ENCODE peak calls at places on chromosomes 3 and 15, in six cellular contexts. Q is upper lobe of right lung, C is kidney epithelial cell, L is lower leg skin, F is left ventricle myocardium inferior, P is A549. O is an unnamed sample.

GRCh38 chr15:79025201-79025600 is 65.4 kb downstream of the RASGRF1 start:
- DNase-seq in C (no peak), P (no peak), L (no peak), F (no peak), Q (peak), O (no peak)

GRCh38 chr3:186476044-186476468 is 68.1 kb downstream of the CRYGS start:
- DNase-seq in F (no peak), C (no peak), L (no peak), Q (no peak), P (no peak), O (peak)

GRCh38 chr15:35690698-35691116 is 144.7 kb upstream of the DPH6 start:
- DNase-seq in P (no peak), C (peak), L (peak), Q (no peak), F (no peak), O (no peak)

GRCh38 chr3:194487289-194488006 is 646 bp upstream of the ATP13A3 start:
- DNase-seq in L (peak), C (no peak), P (no peak), F (peak), Q (peak), O (no peak)

GRCh38 chr3:66483006-66483928 is 17.6 kb downstream of the LRIG1 start:
- DNase-seq in F (peak), Q (no peak), C (no peak), L (no peak), P (no peak), O (no peak)

GRCh38 chr3:47910777-47911440 is 105.3 kb downstream of the MAP4 start:
- DNase-seq in L (no peak), Q (no peak), P (peak), F (no peak), C (peak), O (peak)

GRCh38 chr3:62095756-62096155 is 277.6 kb downstream of the FEZF2 start:
- DNase-seq in C (no peak), Q (no peak), F (no peak), L (no peak), P (no peak), O (no peak)

GRCh38 chr15:66153549-66154415 is 99.8 kb downstream of the MEGF11 start:
- DNase-seq in F (no peak), P (no peak), Q (no peak), L (no peak), C (peak), O (no peak)

DNA sequence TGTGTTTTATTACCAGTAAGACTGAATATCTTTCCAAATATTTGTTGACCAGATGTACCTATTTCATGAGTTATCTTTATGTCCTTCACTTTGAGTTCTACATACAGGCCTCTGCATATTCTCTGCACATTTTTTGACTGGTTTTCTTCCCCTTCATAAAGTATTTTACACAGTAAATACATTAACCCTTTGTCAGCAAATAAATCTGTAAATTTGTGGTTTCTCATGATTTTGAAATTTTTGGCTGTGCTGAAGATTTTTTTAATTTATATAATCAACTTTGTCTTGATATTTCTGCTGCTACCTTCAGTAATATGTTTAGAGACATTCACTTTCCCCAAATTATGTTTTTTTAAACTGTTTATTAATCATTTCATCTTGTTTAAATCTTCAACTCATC is 50.5 kb downstream of the WNT5A start:
- DNase-seq in P (no peak), F (no peak), C (no peak), Q (no peak), L (no peak), O (no peak)
- TF ChIP-seq CTCF in P (no peak), F (no peak), C (no peak), Q (no peak), L (no peak), O (no peak)

GRCh38 chr3:32109256-32109655 is 2.8 kb downstream of the GPD1L start:
- DNase-seq in C (no peak), F (peak), Q (peak), P (no peak), L (peak), O (no peak)
- H3K4me3 ChIP-seq in C (no peak), F (peak), Q (no peak), P (no peak), L (no peak), O (no peak)

GRCh38 chr15:85289677-85290365 is 90.6 kb upstream of the AKAP13 start:
- DNase-seq in F (peak), P (peak), Q (no peak), C (no peak), L (peak), O (no peak)
- TF ChIP-seq CTCF in F (peak), P (peak), Q (peak), C (peak), L (no peak), O (peak)

DNA sequence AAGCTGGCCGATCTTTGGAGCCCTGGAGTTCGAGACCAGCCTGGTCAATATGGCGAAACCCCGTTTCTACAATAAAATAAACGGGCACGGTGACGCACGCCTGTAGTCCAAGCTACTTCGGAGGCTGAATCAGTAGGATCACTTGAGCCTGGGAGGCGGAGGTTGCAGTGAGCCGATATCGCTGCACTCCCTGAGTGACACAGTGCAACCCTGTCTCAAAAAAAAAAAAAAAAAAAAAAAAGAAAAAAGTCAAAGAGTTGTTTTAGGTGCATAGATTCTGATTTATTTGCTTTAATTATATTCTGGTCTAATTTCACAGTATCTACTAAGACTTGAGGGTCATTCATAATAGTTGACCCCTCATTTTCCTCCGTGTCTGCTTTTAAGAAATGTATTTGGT is 1.7 kb downstream of the ARL13B start:
- DNase-seq in F (no peak), C (no peak), L (no peak), P (no peak), Q (no peak), O (no peak)
- H3K4me3 ChIP-seq in F (no peak), C (no peak), L (no peak), P (no peak), Q (no peak), O (no peak)

DNA sequence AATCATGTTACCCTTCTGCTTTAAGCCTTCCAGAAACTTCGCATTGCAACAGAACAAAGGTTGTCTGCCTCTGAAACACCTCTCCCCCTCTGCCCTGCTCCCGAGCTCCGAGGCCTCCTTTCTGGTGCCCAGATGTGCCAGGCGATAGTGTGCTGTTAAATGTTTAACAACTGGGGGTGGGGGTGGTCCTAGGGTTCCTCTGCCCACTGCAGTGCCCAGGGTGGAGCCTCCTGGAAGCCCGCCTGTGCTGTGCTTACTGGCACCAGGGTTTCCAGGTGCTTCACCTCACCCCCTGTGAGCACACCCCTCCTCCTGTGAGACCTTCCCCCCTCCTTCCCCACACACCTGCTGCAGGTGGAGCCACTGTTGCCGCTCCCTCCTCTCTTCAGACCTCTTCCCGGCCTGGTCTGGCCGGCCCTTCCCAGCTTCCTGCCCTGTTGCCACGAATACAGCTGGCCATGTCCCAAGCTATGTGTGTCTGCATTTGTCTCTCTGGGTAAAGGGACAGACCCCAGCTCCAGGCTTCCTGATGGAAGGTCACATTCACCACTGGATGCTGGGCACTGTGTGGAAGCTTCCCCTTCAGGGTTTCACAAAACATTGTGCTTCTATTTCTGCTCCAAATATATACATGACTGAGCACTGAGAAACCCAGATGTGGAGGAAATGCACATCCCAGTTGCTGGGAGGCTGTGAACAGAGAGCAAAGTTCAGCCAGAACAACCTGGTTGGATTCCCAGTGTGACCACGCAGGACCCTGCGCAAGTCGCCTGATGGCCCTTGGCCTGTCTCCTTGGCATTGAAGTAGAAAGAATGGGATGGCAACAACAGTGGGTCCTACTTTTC is 37.2 kb downstream of the MGLL start:
- DNase-seq in C (no peak), L (no peak), P (no peak), F (no peak), Q (peak), O (no peak)
- TF ChIP-seq CTCF in C (no peak), L (no peak), P (no peak), F (no peak), Q (no peak), O (no peak)

DNA sequence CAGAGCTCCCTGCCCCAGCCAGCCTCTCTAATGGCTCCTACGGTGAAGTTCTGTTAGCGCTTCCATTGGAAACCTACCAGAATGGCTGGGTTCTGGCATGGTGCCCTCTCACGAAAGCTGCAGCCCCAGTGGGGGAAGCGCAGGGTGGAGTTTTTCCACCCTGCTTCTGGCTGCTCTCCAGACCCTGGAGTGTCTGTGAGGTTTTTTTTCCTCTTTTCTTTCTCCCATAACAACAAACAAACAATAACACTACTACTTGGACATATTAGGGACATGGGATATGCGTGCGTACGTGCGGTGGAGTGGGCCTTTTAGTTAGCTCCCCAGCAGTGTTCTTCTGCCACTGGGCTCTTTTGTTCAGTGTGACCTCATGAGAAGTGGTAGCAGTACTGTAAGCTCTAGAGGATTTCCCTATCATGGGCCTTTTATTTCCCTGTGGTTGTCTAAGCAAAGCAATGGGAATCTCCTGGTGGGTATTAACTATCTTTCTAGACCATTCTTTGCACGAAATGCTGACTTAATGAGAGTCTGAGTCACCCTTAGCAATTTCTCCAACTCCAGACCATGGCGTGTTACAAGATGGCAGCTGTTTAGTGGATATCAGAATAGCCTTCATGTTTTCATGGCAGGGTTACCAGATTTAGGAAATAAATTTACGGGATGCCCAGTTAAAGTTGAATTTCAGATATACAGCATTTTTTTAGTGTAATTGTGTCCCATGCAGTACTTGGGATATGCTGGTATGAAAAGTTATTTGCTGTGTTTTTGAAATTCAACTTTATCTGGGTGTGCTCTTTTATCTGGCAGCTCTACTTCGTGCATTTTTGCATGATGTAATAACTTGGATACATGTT is 162.0 kb downstream of the FNDC3B start:
- DNase-seq in L (peak), Q (peak), C (no peak), P (no peak), F (peak), O (no peak)
- H3K4me3 ChIP-seq in L (no peak), Q (no peak), C (no peak), P (no peak), F (peak), O (no peak)

GRCh38 chr3:55630280-55630920 is 143.3 kb upstream of the WNT5A start:
- DNase-seq in C (no peak), L (no peak), P (no peak), F (no peak), Q (no peak), O (no peak)
- TF ChIP-seq CTCF in C (no peak), L (no peak), P (no peak), F (no peak), Q (no peak), O (no peak)

GRCh38 chr3:184581331-184582210 is 20.0 kb downstream of the EPHB3 start:
- DNase-seq in L (no peak), F (no peak), Q (no peak), P (no peak), C (no peak), O (no peak)

GRCh38 chr3:184582583-184582982 is 21.0 kb downstream of the EPHB3 start:
- DNase-seq in Q (no peak), P (no peak), C (no peak), F (peak), L (no peak), O (no peak)

GRCh38 chr3:184583345-184584000 is 21.9 kb downstream of the EPHB3 start:
- DNase-seq in F (peak), L (no peak), Q (no peak), C (no peak), P (no peak), O (no peak)

GRCh38 chr3:184584001-184584891 is 22.7 kb downstream of the EPHB3 start:
- DNase-seq in C (no peak), L (no peak), P (no peak), Q (no peak), F (peak), O (no peak)

GRCh38 chr3:184582998-184583344 is 21.4 kb downstream of the EPHB3 start:
- DNase-seq in L (no peak), F (no peak), Q (no peak), P (no peak), C (no peak), O (no peak)
- H3K4me3 ChIP-seq in L (peak), F (peak), Q (peak), P (no peak), C (peak), O (no peak)

GRCh38 chr15:31953573-31953972 is 76.7 kb upstream of the CHRNA7 start:
- DNase-seq in L (no peak), F (no peak), C (no peak), P (no peak), Q (no peak), O (no peak)
- TF ChIP-seq CTCF in L (no peak), F (no peak), C (no peak), P (no peak), Q (no peak), O (no peak)

GRCh38 chr15:70528816-70529215 is 234.5 kb downstream of the UACA start:
- DNase-seq in F (no peak), P (no peak), L (no peak), Q (no peak), C (no peak), O (no peak)

GRCh38 chr15:70525551-70525950 is 237.8 kb downstream of the UACA start:
- DNase-seq in F (no peak), Q (no peak), C (no peak), L (no peak), P (no peak), O (no peak)

GRCh38 chr15:70526221-70526973 is 237.0 kb downstream of the UACA start:
- DNase-seq in F (no peak), L (peak), Q (no peak), C (no peak), P (peak), O (peak)

GRCh38 chr15:70528270-70528706 is 235.1 kb downstream of the UACA start:
- DNase-seq in C (no peak), P (no peak), L (no peak), F (no peak), Q (no peak), O (no peak)

DNA sequence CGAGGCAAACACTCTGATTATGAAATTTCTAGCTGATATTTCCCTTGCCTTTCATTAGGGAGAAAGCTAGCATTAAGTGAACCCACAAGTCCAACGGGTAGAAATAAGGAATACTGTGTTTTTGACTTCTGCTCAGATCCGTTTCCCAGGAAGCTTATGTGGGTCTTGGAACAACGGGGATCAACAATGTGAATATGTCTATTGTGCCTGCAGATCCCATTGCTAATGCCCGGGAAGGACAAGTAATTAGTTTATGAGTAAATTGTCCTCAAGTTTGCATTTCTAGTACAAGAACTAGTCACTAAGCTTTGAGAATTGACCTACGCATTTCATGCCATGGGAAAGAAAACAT is 236.4 kb downstream of the UACA start:
- DNase-seq in L (no peak), F (no peak), P (no peak), Q (no peak), C (no peak), O (no peak)
- H3K4me3 ChIP-seq in L (no peak), F (peak), P (peak), Q (no peak), C (no peak), O (no peak)